ENCODE peak calls at places on chromosomes 3 and 15, in seven cellular contexts. Y is CD8-positive, alpha-beta T cell; D is tibial nerve; M is CD8-positive, alpha-beta memory T cell; C is cardiac muscle cell; J is sigmoid colon; T is stomach. R is an unnamed sample.

GRCh38 chr3:45616158-45616557 is 21.6 kb downstream of the LIMD1 start:
- DNase-seq in Y (no peak), D (no peak), M (no peak), C (no peak), J (no peak), T (no peak), R (no peak)

GRCh38 chr3:108403921-108404320 is 106.5 kb downstream of the MYH15 start:
- DNase-seq in Y (no peak), D (no peak), M (no peak), C (no peak), J (no peak), T (no peak), R (no peak)

GRCh38 chr15:64828985-64829384 is 3.5 kb upstream of the PIF1 start:
- DNase-seq in Y (no peak), D (no peak), M (no peak), C (no peak), J (no peak), T (no peak), R (no peak)

GRCh38 chr15:77732514-77733335 is 100.0 kb upstream of the LINGO1 start:
- DNase-seq in Y (no peak), D (no peak), M (no peak), C (no peak), J (no peak), T (no peak), R (no peak)

GRCh38 chr3:189529468-189529867 is 101.7 kb upstream of the TP63 start:
- DNase-seq in Y (no peak), D (no peak), M (no peak), C (no peak), J (no peak), T (no peak), R (no peak)

GRCh38 chr3:159482241-159483031 is 506.2 kb upstream of the IL12A start:
- DNase-seq in Y (no peak), D (no peak), M (no peak), C (no peak), J (no peak), T (no peak), R (no peak)

GRCh38 chr3:169250000-169250399 is 413.5 kb downstream of the MECOM start:
- DNase-seq in Y (no peak), D (no peak), M (no peak), C (no peak), J (no peak), T (no peak), R (no peak)

GRCh38 chr3:45313743-45314403 is 74.5 kb upstream of the LARS2 start:
- DNase-seq in Y (no peak), D (no peak), M (no peak), C (no peak), J (no peak), T (no peak), R (no peak)

GRCh38 chr15:65551183-65551582 is 20.9 kb downstream of the HACD3 start:
- DNase-seq in Y (no peak), D (no peak), M (no peak), C (no peak), J (no peak), T (no peak), R (no peak)

GRCh38 chr3:22729981-22730380 is 473.1 kb upstream of the UBE2E2 start:
- DNase-seq in Y (no peak), D (no peak), M (no peak), C (no peak), J (no peak), T (no peak), R (no peak)

GRCh38 chr15:83276661-83277060 is 7.8 kb downstream of the BNC1 start:
- DNase-seq in Y (no peak), D (no peak), M (no peak), C (no peak), J (no peak), T (no peak), R (no peak)

GRCh38 chr3:27729325-27729724 is 7.2 kb upstream of the EOMES start:
- DNase-seq in Y (no peak), D (no peak), M (no peak), C (no peak), J (no peak), T (no peak), R (no peak)

GRCh38 chr3:40191251-40191650 is 118.3 kb upstream of the EIF1B start:
- DNase-seq in Y (no peak), D (no peak), M (no peak), C (no peak), J (no peak), T (no peak), R (no peak)

GRCh38 chr3:16810593-16811367 is 74.0 kb upstream of the PLCL2 start:
- DNase-seq in Y (no peak), D (no peak), M (no peak), C (no peak), J (no peak), T (peak; percentile 33), R (no peak)

GRCh38 chr3:73419179-73419803 is 205.4 kb downstream of the PDZRN3 start:
- DNase-seq in Y (no peak), D (no peak), M (no peak), C (no peak), J (no peak), T (no peak), R (no peak)

GRCh38 chr15:60376677-60377095 is 21.1 kb downstream of the ANXA2 start:
- DNase-seq in Y (no peak), D (no peak), M (no peak), C (no peak), J (no peak), T (no peak), R (no peak)

GRCh38 chr3:45113625-45114050 is 32.5 kb downstream of the CDCP1 start:
- DNase-seq in Y (no peak), D (no peak), M (no peak), C (peak; percentile 35), J (no peak), T (peak; percentile 57), R (no peak)

GRCh38 chr15:71562251-71562650 is 248.1 kb upstream of the NR2E3 start:
- DNase-seq in Y (no peak), D (no peak), M (no peak), C (no peak), J (no peak), T (no peak), R (no peak)

GRCh38 chr15:88878720-88879184 is 16.6 kb downstream of the HAPLN3 start:
- DNase-seq in Y (peak; percentile 6), D (no peak), M (peak; percentile 3), C (peak; percentile 68), J (no peak), T (peak; percentile 47), R (peak; percentile 22)

GRCh38 chr15:60399246-60399915 is 1.6 kb upstream of the ANXA2 start:
- DNase-seq in Y (no peak), D (no peak), M (no peak), C (no peak), J (peak; percentile 68), T (no peak), R (peak; percentile 4)

GRCh38 chr3:76970006-76970680 is 69.8 kb upstream of the ROBO2 start:
- DNase-seq in Y (no peak), D (no peak), M (no peak), C (no peak), J (no peak), T (no peak), R (no peak)

GRCh38 chr3:1469248-1469647 is 376.4 kb downstream of the CNTN6 start:
- DNase-seq in Y (no peak), D (no peak), M (no peak), C (no peak), J (no peak), T (no peak), R (no peak)
- H3K9me3 ChIP-seq in Y (no peaks in the 10 kb centered on the region), D (no peaks in the 10 kb centered on the region), M (peaks cover 4% of the 10 kb centered on the region), C (no peaks in the 10 kb centered on the region), J (peaks cover 1% of the 10 kb centered on the region), T (peaks cover 3% of the 10 kb centered on the region), R (no peaks in the 10 kb centered on the region)

GRCh38 chr3:124832782-124833709 is 54.1 kb downstream of the ITGB5 start:
- DNase-seq in Y (no peak), D (no peak), M (no peak), C (no peak), J (no peak), T (no peak), R (no peak)
- H3K4me1 ChIP-seq in Y (peaks cover 12% of the 10 kb centered on the region), D (no peaks in the 10 kb centered on the region), M (peaks cover 11% of the 10 kb centered on the region), C (peaks cover 33% of the 10 kb centered on the region), J (peaks cover 54% of the 10 kb centered on the region), T (peaks cover 79% of the 10 kb centered on the region), R (peaks cover 9% of the 10 kb centered on the region)

GRCh38 chr15:98853593-98854420 is 153.8 kb downstream of the PGPEP1L start:
- DNase-seq in Y (no peak), D (no peak), M (no peak), C (peak; percentile 26), J (peak; percentile 75), T (no peak), R (no peak)
- H3K4me3 ChIP-seq in Y (no peak overlapping the region), D (peak overlapping the region; percentile 55), M (no peak overlapping the region), C (peak overlapping the region; percentile 65), J (peak overlapping the region; percentile 58), T (peak overlapping the region; percentile 55), R (no peak overlapping the region)

DNA sequence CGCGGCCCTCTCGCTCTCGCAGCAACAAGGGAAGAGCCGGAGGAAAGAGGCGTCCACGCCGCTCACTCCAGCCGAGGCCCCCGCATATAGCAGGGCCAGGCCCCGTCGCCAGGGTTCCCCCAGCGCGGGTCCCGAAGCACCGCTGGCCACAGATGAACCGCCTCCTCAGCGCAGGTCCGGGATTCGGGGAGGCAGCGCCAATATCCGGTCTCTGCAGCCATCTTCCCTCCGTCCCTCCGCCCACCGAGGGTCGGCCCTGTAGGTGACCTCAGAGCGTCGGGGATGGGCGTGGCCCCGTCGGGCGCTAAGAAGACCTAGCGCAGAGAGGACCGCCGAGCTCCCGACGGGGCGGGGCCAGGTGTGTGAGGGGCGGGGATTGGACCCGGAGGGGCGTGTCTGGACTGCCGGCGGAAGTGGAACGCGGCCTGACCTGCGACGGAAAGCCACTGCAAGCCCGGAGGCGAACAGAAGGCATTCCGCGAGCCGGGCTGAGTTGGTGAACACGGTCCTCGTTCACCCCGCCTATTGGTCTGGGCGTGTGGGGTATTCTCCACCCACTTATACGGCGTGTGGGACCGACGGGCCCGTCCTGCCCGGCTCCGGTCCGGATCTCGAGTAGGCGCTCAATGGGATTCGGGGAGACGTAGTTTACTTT is 26.8 kb upstream of the MTHFS start:
- DNase-seq in Y (peak; percentile 99), D (peak; percentile 72), M (peak; percentile 97), C (peak; percentile 99), J (peak; percentile 97), T (peak; percentile 97), R (peak; percentile 100)
- H3K9me3 ChIP-seq in Y (peaks cover 11% of the 10 kb centered on the region), D (no peaks in the 10 kb centered on the region), M (peaks cover 13% of the 10 kb centered on the region), C (no peaks in the 10 kb centered on the region), J (peaks cover 16% of the 10 kb centered on the region), T (peaks cover 33% of the 10 kb centered on the region), R (peaks cover 29% of the 10 kb centered on the region)